ENCODE peak calls at places on chromosomes 1 and 21, in six cellular contexts. One of them, this sample, is unnamed.

GRCh38 chr1:17743925-17744324 is 11.2 kb upstream of the ACTL8 start:
- DNase-seq in K562: no peak
- DNase-seq in A549: no peak
- DNase-seq in HepG2: no peak
- DNase-seq in GM12878: no peak
- DNase-seq in endothelial cell of umbilical vein: no peak
- DNase-seq in this sample: no peak

GRCh38 chr1:215744419-215744818 is 177.3 kb downstream of the KCTD3 start:
- DNase-seq in K562: no peak
- DNase-seq in A549: no peak
- DNase-seq in HepG2: no peak
- DNase-seq in GM12878: no peak
- DNase-seq in endothelial cell of umbilical vein: no peak
- DNase-seq in this sample: no peak

GRCh38 chr1:19311931-19312781 is at the start of the genes AKR7A2 and SLC66A1:
- DNase-seq in K562: peak; percentile 99
- DNase-seq in A549: peak; percentile 87
- DNase-seq in HepG2: peak; percentile 82
- DNase-seq in GM12878: peak; percentile 49
- DNase-seq in endothelial cell of umbilical vein: peak; percentile 96
- DNase-seq in this sample: peak; percentile 91

GRCh38 chr1:89607888-89608626 is 24.9 kb upstream of the LRRC8C start:
- DNase-seq in K562: no peak
- DNase-seq in A549: no peak
- DNase-seq in HepG2: no peak
- DNase-seq in GM12878: no peak
- DNase-seq in endothelial cell of umbilical vein: no peak
- DNase-seq in this sample: no peak

GRCh38 chr1:205630241-205630640 is 1.6 kb downstream of the ELK4 start:
- DNase-seq in K562: no peak
- DNase-seq in A549: no peak
- DNase-seq in HepG2: no peak
- DNase-seq in GM12878: no peak
- DNase-seq in endothelial cell of umbilical vein: peak; percentile 75
- DNase-seq in this sample: no peak

GRCh38 chr1:51535006-51535592 is 16.0 kb upstream of the EPS15 start:
- DNase-seq in K562: peak; percentile 61
- DNase-seq in A549: peak; percentile 43
- DNase-seq in HepG2: peak; percentile 17
- DNase-seq in GM12878: peak; percentile 54
- DNase-seq in endothelial cell of umbilical vein: peak; percentile 89
- DNase-seq in this sample: peak; percentile 68

GRCh38 chr1:236850580-236850979 is 55.5 kb downstream of the MTR start:
- DNase-seq in K562: no peak
- DNase-seq in A549: no peak
- DNase-seq in HepG2: no peak
- DNase-seq in GM12878: no peak
- DNase-seq in endothelial cell of umbilical vein: no peak
- DNase-seq in this sample: no peak

GRCh38 chr1:159465191-159465603 is 25.7 kb downstream of the OR10J1 start:
- DNase-seq in K562: no peak
- DNase-seq in A549: no peak
- DNase-seq in HepG2: no peak
- DNase-seq in GM12878: no peak
- DNase-seq in endothelial cell of umbilical vein: no peak
- DNase-seq in this sample: no peak

GRCh38 chr1:112501810-112502641 is 6.7 kb upstream of the WNT2B start:
- DNase-seq in K562: peak; percentile 58
- DNase-seq in A549: peak; percentile 57
- DNase-seq in HepG2: peak; percentile 7
- DNase-seq in GM12878: no peak
- DNase-seq in endothelial cell of umbilical vein: peak; percentile 71
- DNase-seq in this sample: peak; percentile 32

GRCh38 chr1:90729484-90730246 is 12.6 kb upstream of the BARHL2 start:
- DNase-seq in K562: peak; percentile 61
- DNase-seq in A549: no peak
- DNase-seq in HepG2: no peak
- DNase-seq in GM12878: no peak
- DNase-seq in endothelial cell of umbilical vein: no peak
- DNase-seq in this sample: no peak

GRCh38 chr1:36572142-36572715 is 89.5 kb upstream of the CSF3R start:
- DNase-seq in K562: no peak
- DNase-seq in A549: no peak
- DNase-seq in HepG2: no peak
- DNase-seq in GM12878: no peak
- DNase-seq in endothelial cell of umbilical vein: no peak
- DNase-seq in this sample: no peak

GRCh38 chr21:39628380-39628779 is 15.6 kb downstream of the B3GALT5 start:
- DNase-seq in K562: no peak
- DNase-seq in A549: no peak
- DNase-seq in HepG2: no peak
- DNase-seq in GM12878: no peak
- DNase-seq in endothelial cell of umbilical vein: no peak
- DNase-seq in this sample: no peak

GRCh38 chr1:109655624-109656519 is at the start of gene GSTM4:
- DNase-seq in K562: peak; percentile 89
- DNase-seq in A549: peak; percentile 53
- DNase-seq in HepG2: peak; percentile 59
- DNase-seq in GM12878: peak; percentile 47
- DNase-seq in endothelial cell of umbilical vein: peak; percentile 69
- DNase-seq in this sample: peak; percentile 93

GRCh38 chr1:66648896-66649597 is 103.2 kb upstream of the DYNLT5 start:
- DNase-seq in K562: no peak
- DNase-seq in A549: no peak
- DNase-seq in HepG2: no peak
- DNase-seq in GM12878: peak; percentile 43
- DNase-seq in endothelial cell of umbilical vein: no peak
- DNase-seq in this sample: peak; percentile 46

GRCh38 chr1:94532077-94532476 is 9.5 kb downstream of the F3 start:
- DNase-seq in K562: no peak
- DNase-seq in A549: no peak
- DNase-seq in HepG2: no peak
- DNase-seq in GM12878: no peak
- DNase-seq in endothelial cell of umbilical vein: no peak
- DNase-seq in this sample: no peak

GRCh38 chr1:199029401-199029800 is 390.6 kb downstream of the PTPRC start:
- DNase-seq in K562: no peak
- DNase-seq in A549: no peak
- DNase-seq in HepG2: no peak
- DNase-seq in GM12878: no peak
- DNase-seq in endothelial cell of umbilical vein: no peak
- DNase-seq in this sample: peak; percentile 52

GRCh38 chr1:191284175-191284574 is 806.5 kb upstream of the BRINP3 start:
- DNase-seq in K562: no peak
- DNase-seq in A549: no peak
- DNase-seq in HepG2: no peak
- DNase-seq in GM12878: no peak
- DNase-seq in endothelial cell of umbilical vein: no peak
- DNase-seq in this sample: no peak

GRCh38 chr1:33875857-33876256 is 12.0 kb downstream of the HMGB4 start:
- DNase-seq in K562: no peak
- DNase-seq in A549: no peak
- DNase-seq in HepG2: no peak
- DNase-seq in GM12878: no peak
- DNase-seq in endothelial cell of umbilical vein: no peak
- DNase-seq in this sample: no peak

GRCh38 chr1:108107658-108108057 is 92.5 kb downstream of the SLC25A24 start:
- DNase-seq in K562: no peak
- DNase-seq in A549: peak; percentile 18
- DNase-seq in HepG2: no peak
- DNase-seq in GM12878: no peak
- DNase-seq in endothelial cell of umbilical vein: no peak
- DNase-seq in this sample: peak; percentile 54

GRCh38 chr1:145959957-145960467 is 2.2 kb upstream of the LIX1L start:
- DNase-seq in K562: no peak
- DNase-seq in A549: no peak
- DNase-seq in HepG2: no peak
- DNase-seq in GM12878: no peak
- DNase-seq in endothelial cell of umbilical vein: no peak
- DNase-seq in this sample: no peak

GRCh38 chr1:225603538-225604354 is 49.2 kb downstream of the ENAH start:
- DNase-seq in K562: no peak
- DNase-seq in A549: peak; percentile 37
- DNase-seq in HepG2: peak; percentile 56
- DNase-seq in GM12878: no peak
- DNase-seq in endothelial cell of umbilical vein: peak; percentile 87
- DNase-seq in this sample: peak; percentile 42

GRCh38 chr1:50666849-50667248 is 243.6 kb upstream of the DMRTA2 start:
- DNase-seq in K562: no peak
- DNase-seq in A549: no peak
- DNase-seq in HepG2: no peak
- DNase-seq in GM12878: no peak
- DNase-seq in endothelial cell of umbilical vein: peak; percentile 85
- DNase-seq in this sample: no peak

GRCh38 chr1:59107516-59107915 is 189.4 kb upstream of the FGGY start:
- DNase-seq in K562: no peak
- DNase-seq in A549: no peak
- DNase-seq in HepG2: no peak
- DNase-seq in GM12878: no peak
- DNase-seq in endothelial cell of umbilical vein: no peak
- DNase-seq in this sample: peak; percentile 7

GRCh38 chr1:202888507-202889360 is at the start of gene RABIF:
- DNase-seq in K562: peak; percentile 99
- DNase-seq in A549: peak; percentile 95
- DNase-seq in HepG2: peak; percentile 93
- DNase-seq in GM12878: peak; percentile 88
- DNase-seq in endothelial cell of umbilical vein: peak; percentile 97
- DNase-seq in this sample: peak; percentile 95
- TF ChIP-seq CTCF in K562: peak; percentile 48
- TF ChIP-seq CTCF in A549: no peak
- TF ChIP-seq CTCF in HepG2: peak; percentile 48
- TF ChIP-seq CTCF in GM12878: peak; percentile 22
- TF ChIP-seq CTCF in endothelial cell of umbilical vein: no peak
- TF ChIP-seq CTCF in this sample: no peak

DNA sequence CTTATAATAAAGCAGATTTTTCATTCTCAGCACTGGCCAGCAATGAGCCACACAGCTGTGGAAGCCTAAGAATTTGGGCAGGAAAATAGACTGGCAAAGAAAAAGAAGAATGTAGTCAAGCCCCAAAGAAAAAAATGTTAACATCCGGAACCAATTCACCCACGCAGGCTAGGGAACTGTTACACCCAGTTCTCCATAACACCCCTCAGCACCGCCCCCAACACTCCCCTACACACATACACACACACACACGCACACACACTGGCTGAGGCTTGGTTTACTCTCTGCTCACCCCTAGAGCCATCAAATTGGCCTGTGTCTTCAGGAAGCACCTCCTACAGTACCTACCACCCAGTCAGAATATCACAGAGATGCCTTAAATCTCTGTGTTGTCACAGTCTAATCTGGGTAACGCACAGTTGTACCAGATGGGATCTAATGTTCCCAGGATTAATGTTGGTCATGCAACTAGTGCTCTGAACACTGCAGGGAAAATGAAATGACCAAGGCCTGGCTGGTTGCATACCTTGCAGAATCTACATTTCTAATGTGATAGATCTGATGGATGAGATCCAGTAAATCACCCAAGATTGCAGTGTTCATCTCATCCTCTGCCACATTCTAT is 14.5 kb downstream of the TBX15 start:
- DNase-seq in K562: no peak
- DNase-seq in A549: no peak
- DNase-seq in HepG2: no peak
- DNase-seq in GM12878: no peak
- DNase-seq in endothelial cell of umbilical vein: no peak
- DNase-seq in this sample: no peak
- TF ChIP-seq MYC in K562: no peak
- TF ChIP-seq MYC in A549: no peak
- TF ChIP-seq MYC in HepG2: no peak
- TF ChIP-seq MYC in GM12878: no peak
- TF ChIP-seq MYC in endothelial cell of umbilical vein: no peak
- TF ChIP-seq MYC in this sample: no peak

GRCh38 chr1:24744911-24745710 is at the start of gene CLIC4:
- DNase-seq in K562: peak; percentile 98
- DNase-seq in A549: peak; percentile 98
- DNase-seq in HepG2: peak; percentile 96
- DNase-seq in GM12878: peak; percentile 94
- DNase-seq in endothelial cell of umbilical vein: peak; percentile 100
- DNase-seq in this sample: peak; percentile 98
- TF ChIP-seq CTCF in K562: peak; percentile 46
- TF ChIP-seq CTCF in A549: no peak
- TF ChIP-seq CTCF in HepG2: peak; percentile 78
- TF ChIP-seq CTCF in GM12878: peak; percentile 18
- TF ChIP-seq CTCF in endothelial cell of umbilical vein: no peak
- TF ChIP-seq CTCF in this sample: no peak

DNA sequence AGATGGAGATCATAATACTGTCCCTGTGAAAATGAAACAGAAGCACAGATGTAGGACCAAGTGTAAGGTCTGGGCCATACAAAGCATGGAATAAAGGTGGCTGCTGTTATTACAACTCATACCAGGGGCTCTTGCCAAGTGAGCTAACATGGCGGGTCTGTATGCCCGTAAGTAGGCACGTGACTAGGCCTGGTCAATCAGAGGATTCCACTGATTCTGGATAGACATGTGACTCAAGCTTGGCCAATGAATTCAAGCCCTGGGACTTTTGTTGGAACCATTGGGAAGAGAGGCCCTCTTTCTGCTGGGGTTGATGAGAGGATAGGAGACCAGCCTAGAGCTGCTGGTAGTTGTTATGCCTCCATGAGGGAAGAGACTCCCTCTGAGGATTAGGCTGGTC is 47.8 kb upstream of the WNT4 start:
- DNase-seq in K562: no peak
- DNase-seq in A549: no peak
- DNase-seq in HepG2: no peak
- DNase-seq in GM12878: no peak
- DNase-seq in endothelial cell of umbilical vein: no peak
- DNase-seq in this sample: no peak
- TF ChIP-seq MYC in K562: no peak
- TF ChIP-seq MYC in A549: no peak
- TF ChIP-seq MYC in HepG2: no peak
- TF ChIP-seq MYC in GM12878: no peak
- TF ChIP-seq MYC in endothelial cell of umbilical vein: no peak
- TF ChIP-seq MYC in this sample: no peak

This sample was measured in NB4.